ENCODE peak calls at places on chromosomes 12 and 14, in nine cellular contexts. S, Z, O, T, L, W, N, K and R are unnamed samples.

GRCh38 chr12:27185234-27186045 is 58.6 kb upstream of the STK38L start:
- DNase-seq in S (no peak), Z (peak; percentile 66), O (peak; percentile 85), T (no peak), L (no peak), W (no peak), N (no peak), K (no peak), R (no peak)

GRCh38 chr14:94673781-94674231 is 61.6 kb downstream of the SERPINA3 start:
- DNase-seq in S (no peak), Z (no peak), O (no peak), T (no peak), L (no peak), W (no peak), N (no peak), K (no peak), R (no peak)

GRCh38 chr12:106226884-106227640 is 20.8 kb downstream of the CKAP4 start:
- DNase-seq in S (peak; percentile 70), Z (peak; percentile 71), O (no peak), T (no peak), L (no peak), W (no peak), N (no peak), K (peak; percentile 87), R (peak; percentile 25)

GRCh38 chr14:79543966-79544365 is 667.3 kb downstream of the DIO2 start:
- DNase-seq in S (peak; percentile 40), Z (no peak), O (no peak), T (no peak), L (no peak), W (no peak), N (no peak), K (peak; percentile 2), R (no peak)

GRCh38 chr12:111355181-111355925 is 13.5 kb downstream of the PHETA1 start:
- DNase-seq in S (no peak), Z (no peak), O (no peak), T (no peak), L (no peak), W (no peak), N (no peak), K (no peak), R (no peak)

GRCh38 chr14:69873877-69874780 is 5.1 kb upstream of the SMOC1 start:
- DNase-seq in S (no peak), Z (peak; percentile 76), O (no peak), T (no peak), L (peak; percentile 24), W (no peak), N (no peak), K (no peak), R (no peak)

GRCh38 chr12:13176257-13176656 is 20.3 kb upstream of the EMP1 start:
- DNase-seq in S (no peak), Z (no peak), O (no peak), T (no peak), L (no peak), W (no peak), N (no peak), K (no peak), R (no peak)

GRCh38 chr14:51643137-51643536 is 8.6 kb upstream of the FRMD6 start:
- DNase-seq in S (no peak), Z (peak; percentile 69), O (no peak), T (no peak), L (no peak), W (no peak), N (no peak), K (no peak), R (no peak)

GRCh38 chr14:95614335-95614734 is 71.9 kb upstream of the TCL1B start:
- DNase-seq in S (no peak), Z (peak; percentile 12), O (peak; percentile 15), T (no peak), L (no peak), W (no peak), N (no peak), K (no peak), R (no peak)

DNA sequence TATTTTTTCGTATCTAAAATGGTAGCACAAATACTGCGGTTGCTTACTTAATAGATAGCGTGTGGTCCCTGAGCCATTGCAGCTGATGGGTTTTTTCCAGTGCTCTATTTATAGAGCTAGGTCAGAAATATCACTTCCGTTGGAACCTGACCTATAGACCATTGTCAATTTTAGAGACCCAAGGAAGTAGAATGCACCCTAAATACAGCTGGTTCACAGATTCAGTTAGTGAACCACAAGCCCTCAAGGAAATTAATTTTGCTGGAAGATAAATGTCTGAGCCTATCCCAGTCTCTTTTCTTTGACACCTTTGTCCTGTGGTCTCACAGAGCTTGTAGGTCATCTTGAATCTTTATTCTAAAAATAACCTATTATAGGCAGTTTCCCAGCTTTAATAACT is 391.0 kb downstream of the ZFP36L1 start:
- DNase-seq in S (no peak), Z (no peak), O (peak; percentile 96), T (no peak), L (no peak), W (no peak), N (no peak), K (no peak), R (no peak)
- H3K4me1 ChIP-seq in S (peaks cover 6% of the 10 kb centered on the region), Z (peaks cover 77% of the 10 kb centered on the region), O (peaks cover 66% of the 10 kb centered on the region), T (peaks cover 68% of the 10 kb centered on the region), L (peaks cover 11% of the 10 kb centered on the region), W (peaks cover 66% of the 10 kb centered on the region), N (peaks cover 49% of the 10 kb centered on the region), K (peaks cover 25% of the 10 kb centered on the region), R (peaks cover 39% of the 10 kb centered on the region)

GRCh38 chr12:89352242-89352491 is 134 bp downstream of the DUSP6 start:
- DNase-seq in S (no peak), Z (no peak), O (no peak), T (no peak), L (no peak), W (no peak), N (no peak), K (no peak), R (no peak)
- TF ChIP-seq CTCF in S (no peak), Z (no peak), O (no peak), T (no peak), L (no peak), W (no peak), N (no peak), K (no peak), R (no peak)

GRCh38 chr14:74569387-74569786 is 42.6 kb downstream of the LTBP2 start:
- DNase-seq in S (no peak), Z (no peak), O (no peak), T (no peak), L (no peak), W (no peak), N (no peak), K (no peak), R (peak; percentile 21)
- H3K4me1 ChIP-seq in S (peaks cover 7% of the 10 kb centered on the region), Z (peaks cover 94% of the 10 kb centered on the region), O (no peaks in the 10 kb centered on the region), T (peaks cover 100% of the 10 kb centered on the region), L (peaks cover 18% of the 10 kb centered on the region), W (peaks cover 75% of the 10 kb centered on the region), N (peaks cover 24% of the 10 kb centered on the region), K (peaks cover 79% of the 10 kb centered on the region), R (peaks cover 65% of the 10 kb centered on the region)

GRCh38 chr12:123077298-123078113 is 73.4 kb downstream of the PITPNM2 start:
- DNase-seq in S (no peak), Z (no peak), O (no peak), T (no peak), L (no peak), W (no peak), N (no peak), K (no peak), R (no peak)
- TF ChIP-seq CTCF in S (no peak), Z (no peak), O (no peak), T (no peak), L (no peak), W (no peak), N (no peak), K (no peak), R (no peak)

GRCh38 chr12:6273931-6274687 is 36.4 kb upstream of the PLEKHG6 start:
- DNase-seq in S (no peak), Z (no peak), O (no peak), T (no peak), L (no peak), W (peak; percentile 43), N (no peak), K (no peak), R (peak; percentile 32)

GRCh38 chr12:6276936-6277615 is 33.4 kb upstream of the PLEKHG6 start:
- DNase-seq in S (peak; percentile 18), Z (peak; percentile 77), O (no peak), T (no peak), L (no peak), W (peak; percentile 43), N (no peak), K (no peak), R (no peak)

GRCh38 chr12:6277982-6278438 is 32.5 kb upstream of the PLEKHG6 start:
- DNase-seq in S (no peak), Z (peak; percentile 85), O (no peak), T (no peak), L (peak; percentile 89), W (peak; percentile 83), N (no peak), K (no peak), R (peak; percentile 26)

GRCh38 chr12:6275609-6276246 is 34.8 kb upstream of the PLEKHG6 start:
- DNase-seq in S (no peak), Z (no peak), O (no peak), T (no peak), L (no peak), W (peak; percentile 20), N (no peak), K (no peak), R (no peak)

DNA sequence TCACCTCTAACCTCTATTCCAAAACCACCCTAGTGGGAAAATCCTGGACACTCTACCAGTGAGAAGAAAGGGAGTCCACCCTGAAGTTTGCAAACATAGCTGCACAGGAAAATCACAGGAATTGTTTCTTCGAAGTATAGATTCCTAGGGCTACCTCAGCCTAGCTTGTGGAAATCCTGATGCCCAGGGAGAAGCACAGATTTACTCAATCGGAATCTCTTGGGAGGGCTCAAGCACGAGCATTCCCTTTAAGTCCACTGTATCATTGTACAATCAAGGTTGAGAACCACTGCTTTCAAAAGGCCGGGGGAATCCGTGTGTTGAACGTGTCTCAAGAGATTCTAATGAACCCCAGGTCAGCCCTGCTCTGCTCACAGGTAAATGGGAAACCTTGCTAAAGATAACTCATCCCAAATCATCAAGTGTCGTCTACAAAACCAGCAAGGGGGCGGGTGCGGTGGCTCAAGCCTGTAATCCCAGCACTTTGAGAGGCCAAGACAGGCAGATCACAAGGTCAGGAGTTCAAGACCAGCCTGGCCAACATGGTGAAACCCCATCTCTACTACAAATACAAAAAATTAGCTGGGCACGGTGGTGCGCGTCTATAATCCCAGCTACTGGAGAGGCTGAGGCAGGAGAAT is 34.1 kb upstream of the PLEKHG6 start:
- DNase-seq in S (no peak), Z (no peak), O (no peak), T (no peak), L (no peak), W (peak; percentile 34), N (no peak), K (no peak), R (no peak)
- H3K4me1 ChIP-seq in S (peaks cover 7% of the 10 kb centered on the region), Z (peaks cover 73% of the 10 kb centered on the region), O (peaks cover 21% of the 10 kb centered on the region), T (peaks cover 31% of the 10 kb centered on the region), L (peaks cover 26% of the 10 kb centered on the region), W (peaks cover 61% of the 10 kb centered on the region), N (peaks cover 29% of the 10 kb centered on the region), K (peaks cover 39% of the 10 kb centered on the region), R (peaks cover 36% of the 10 kb centered on the region)

DNA sequence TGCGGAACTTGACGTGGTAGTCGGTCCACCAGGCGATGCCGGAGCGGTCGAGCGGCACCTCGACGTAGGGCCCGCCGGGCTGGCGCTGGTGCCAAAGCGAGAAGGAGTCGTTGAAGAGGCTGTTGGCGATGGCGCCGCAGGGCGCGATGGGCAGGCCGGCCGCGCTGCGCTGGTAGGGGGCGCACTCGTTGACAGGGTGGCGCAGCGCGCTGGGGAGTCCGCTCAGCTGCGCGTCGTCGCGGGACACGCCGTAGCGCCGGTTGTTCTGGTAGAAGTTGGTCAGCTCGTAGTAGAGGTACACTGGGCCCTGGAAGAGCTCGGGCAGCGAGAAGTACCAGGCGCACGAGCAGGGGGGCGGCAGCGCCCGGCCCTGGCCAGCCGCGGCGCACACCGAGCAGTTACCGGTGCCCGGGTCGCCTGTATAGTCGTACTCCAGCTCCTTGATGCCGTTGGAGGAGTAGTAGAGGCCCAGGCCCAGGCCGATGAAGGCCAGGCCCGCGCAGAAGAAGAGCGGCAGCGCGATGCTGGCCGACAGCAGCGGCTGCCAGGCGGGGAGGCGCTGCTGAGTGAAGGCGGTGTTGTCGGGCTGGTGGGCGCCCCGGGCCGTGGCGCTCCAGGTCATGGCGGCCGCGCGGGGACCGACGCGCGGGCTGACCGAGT is 482 bp downstream of the TMEM30B start:
- DNase-seq in S (peak; percentile 72), Z (peak; percentile 18), O (no peak), T (peak; percentile 54), L (peak; percentile 37), W (peak; percentile 82), N (peak; percentile 63), K (peak; percentile 68), R (peak; percentile 85)
- TF ChIP-seq CTCF in S (peak; percentile 66), Z (peak; percentile 63), O (no peak), T (peak; percentile 37), L (peak; percentile 53), W (peak; percentile 67), N (no peak), K (peak; percentile 71), R (peak; percentile 51)